ENCODE peak calls at places on chromosomes 3 and 15, in seven cellular contexts. S, T, O, Z, V, G and W are unnamed samples.
A peak's percentile ranks its signal among the peaks of the same experiment; 100 is the strongest.

GRCh38 chr3:123781571-123782275 is 102.4 kb downstream of the MYLK start:
- DNase-seq in S (no peak), T (no peak), O (no peak), Z (no peak), V (no peak), G (no peak), W (no peak)

GRCh38 chr3:89947357-89947954 is 840.0 kb downstream of the EPHA3 start:
- DNase-seq in S (no peak), T (no peak), O (no peak), Z (no peak), V (no peak), G (no peak), W (no peak)

GRCh38 chr3:119257654-119258410 is 17.2 kb upstream of the B4GALT4 start:
- DNase-seq in S (no peak), T (no peak), O (peak; percentile 68), Z (no peak), V (no peak), G (no peak), W (no peak)

GRCh38 chr3:129119365-129120100 is 2.1 kb downstream of the RAB43 start:
- DNase-seq in S (no peak), T (no peak), O (peak; percentile 17), Z (no peak), V (no peak), G (peak; percentile 19), W (no peak)

GRCh38 chr3:130093741-130094391 is 12.2 kb downstream of the ALG1L2 start:
- DNase-seq in S (no peak), T (no peak), O (no peak), Z (no peak), V (no peak), G (no peak), W (peak; percentile 50)

GRCh38 chr15:52139599-52140462 is 27.3 kb upstream of the BCL2L10 start:
- DNase-seq in S (peak; percentile 73), T (peak; percentile 70), O (peak; percentile 81), Z (peak; percentile 81), V (peak; percentile 85), G (peak; percentile 50), W (peak; percentile 79)

GRCh38 chr3:43361077-43361476 is 74.7 kb downstream of the SNRK start:
- DNase-seq in S (no peak), T (no peak), O (no peak), Z (no peak), V (no peak), G (no peak), W (no peak)

GRCh38 chr15:94494732-94495131 is 263.4 kb downstream of the MCTP2 start:
- DNase-seq in S (no peak), T (no peak), O (no peak), Z (no peak), V (no peak), G (peak; percentile 47), W (no peak)

GRCh38 chr3:55191911-55192787 is 264.3 kb upstream of the LRTM1 start:
- DNase-seq in S (no peak), T (peak; percentile 95), O (peak; percentile 94), Z (no peak), V (no peak), G (peak; percentile 51), W (no peak)

DNA sequence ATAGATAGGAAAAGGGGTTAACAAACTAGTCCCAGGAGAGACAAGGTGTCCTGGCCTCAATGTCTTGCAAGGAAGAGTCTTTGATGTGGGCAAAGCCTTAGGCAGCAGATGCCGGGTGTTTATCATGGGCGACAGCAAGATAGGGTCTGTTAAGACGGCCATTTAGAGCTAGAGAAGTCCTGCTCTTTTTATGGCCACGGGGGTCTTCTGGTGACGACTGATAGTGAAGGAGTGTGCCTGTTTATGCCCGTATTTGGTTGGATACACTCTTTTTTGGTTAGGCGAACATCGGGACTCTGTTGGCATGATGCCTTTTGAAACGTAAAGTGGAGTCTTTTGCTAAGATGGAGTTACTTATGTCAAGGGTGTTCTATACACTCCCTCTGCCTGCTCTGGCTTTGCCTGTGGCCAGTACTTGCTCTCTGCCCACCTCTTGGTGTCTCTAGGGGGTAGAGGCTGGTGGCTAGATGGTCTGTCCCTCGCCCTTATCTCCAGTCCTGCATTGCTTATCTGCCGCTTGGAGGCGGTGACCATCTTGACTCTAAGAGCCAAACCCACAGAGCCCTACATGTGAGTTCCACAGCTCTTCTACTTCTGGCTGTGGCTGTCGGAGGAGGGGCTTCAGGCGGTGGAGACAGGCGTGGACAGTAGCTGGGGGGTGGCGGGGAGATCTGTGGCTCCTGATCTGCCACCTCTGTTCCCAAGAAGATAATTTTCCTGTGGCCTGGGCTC is 55.8 kb upstream of the ZBTB38 start:
- DNase-seq in S (no peak), T (no peak), O (no peak), Z (no peak), V (no peak), G (no peak), W (no peak)
- TF ChIP-seq CTCF in S (no peak), T (no peak), O (no peak), Z (no peak), V (no peak), G (no peak), W (no peak)

DNA sequence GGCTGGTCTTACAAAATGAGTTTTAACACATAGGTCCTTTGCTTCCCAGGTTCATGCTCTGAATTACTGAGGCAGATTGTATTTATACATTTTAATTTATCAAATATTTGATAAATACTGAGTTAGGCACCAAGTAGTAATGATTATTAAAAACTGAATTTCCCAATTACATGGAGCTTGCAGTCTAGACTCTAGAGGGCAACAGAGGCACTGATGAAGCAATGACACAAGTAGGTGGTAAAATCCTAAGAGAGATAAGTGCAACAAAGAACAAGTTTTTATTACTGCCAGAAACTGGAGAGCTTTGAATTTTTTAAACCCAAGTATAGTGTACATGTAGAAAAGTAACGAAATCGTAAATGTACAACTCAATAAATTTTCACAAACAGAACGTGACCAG is 406.2 kb upstream of the RARB start:
- DNase-seq in S (no peak), T (peak; percentile 49), O (peak; percentile 89), Z (no peak), V (no peak), G (peak; percentile 8), W (no peak)
- TF ChIP-seq CTCF in S (peak; percentile 57), T (peak; percentile 71), O (peak; percentile 84), Z (peak; percentile 28), V (peak; percentile 14), G (peak; percentile 44), W (no peak)

DNA sequence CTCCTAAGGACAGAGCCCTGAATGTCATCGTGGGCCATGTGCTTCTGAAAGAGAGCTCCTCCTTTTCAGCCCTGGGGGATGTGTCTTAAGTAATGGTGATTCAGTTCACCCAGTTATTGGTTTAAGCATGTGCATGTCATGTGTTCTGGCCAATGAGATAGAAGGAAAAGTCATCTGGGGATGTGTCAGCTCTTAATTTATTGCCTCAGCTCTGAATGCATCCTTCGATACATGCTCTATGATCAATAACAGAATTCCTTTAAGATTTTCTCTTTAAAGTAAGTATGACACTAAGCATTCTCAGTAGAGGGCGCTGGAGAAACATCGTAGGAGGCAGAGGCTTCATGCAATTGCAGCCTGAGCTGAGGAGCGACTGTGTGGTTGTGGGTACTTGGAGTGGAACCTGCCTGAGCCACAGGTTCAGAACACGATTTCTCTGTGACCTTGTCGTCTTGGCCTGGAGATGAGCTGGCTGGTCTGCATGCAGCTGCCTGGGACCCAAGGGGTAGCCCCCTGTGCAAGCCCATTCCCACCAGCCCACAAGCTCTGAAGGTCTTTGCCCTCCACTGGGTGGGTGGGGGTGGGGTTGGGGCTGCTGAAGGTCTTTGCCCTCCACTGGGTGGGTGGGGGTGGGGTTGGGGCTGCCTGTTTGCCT is 69.5 kb downstream of the C3orf38 start:
- DNase-seq in S (peak; percentile 62), T (peak; percentile 64), O (peak; percentile 88), Z (peak; percentile 66), V (peak; percentile 60), G (peak; percentile 48), W (peak; percentile 57)
- TF ChIP-seq CTCF in S (peak; percentile 76), T (peak; percentile 79), O (peak; percentile 87), Z (no peak), V (peak; percentile 41), G (peak; percentile 62), W (peak; percentile 34)

GRCh38 chr3:141060287-141060686 is 9.1 kb downstream of the SPSB4 start:
- DNase-seq in S (no peak), T (no peak), O (no peak), Z (no peak), V (no peak), G (no peak), W (no peak)
- TF ChIP-seq CTCF in S (no peak), T (no peak), O (no peak), Z (no peak), V (no peak), G (no peak), W (no peak)

DNA sequence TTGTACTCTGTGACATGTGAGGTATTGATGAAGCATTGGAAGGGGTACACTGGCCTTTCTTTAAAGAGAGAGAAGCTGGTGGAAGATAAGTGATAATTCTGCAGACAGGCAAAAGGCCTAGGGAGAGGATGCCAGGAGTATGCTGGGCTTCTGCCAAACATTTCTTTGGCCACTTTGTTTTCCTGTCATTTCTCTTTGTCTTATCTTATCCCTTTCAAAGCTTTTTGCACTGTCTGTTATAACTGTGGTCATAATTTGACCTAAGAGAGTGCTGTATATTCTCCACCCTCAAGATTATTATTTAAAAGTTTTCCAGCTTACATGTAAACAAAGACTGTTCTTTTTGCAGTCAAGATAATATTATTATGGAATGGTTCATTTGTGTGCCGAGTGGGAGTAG is 109.6 kb upstream of the SEMA6D start:
- DNase-seq in S (no peak), T (no peak), O (peak; percentile 12), Z (no peak), V (no peak), G (no peak), W (no peak)
- TF ChIP-seq CTCF in S (no peak), T (no peak), O (no peak), Z (no peak), V (no peak), G (no peak), W (no peak)